ENCODE peak calls at places on chromosomes 2 and 18, in five cellular contexts. One of them, this sample, is unnamed. For H3K27me3, the result is how much of the 10 kb centered on the place peaks cover.

GRCh38 chr2:177164131-177164530 is 48.5 kb upstream of the HNRNPA3 start:
- DNase-seq in heart left ventricle: no peak
- DNase-seq in Peyer's patch: no peak
- DNase-seq in testis: no peak
- DNase-seq in psoas muscle: no peak
- DNase-seq in this sample: no peak

GRCh38 chr2:188580738-188581137 is 289.1 kb downstream of the GULP1 start:
- DNase-seq in heart left ventricle: no peak
- DNase-seq in Peyer's patch: no peak
- DNase-seq in testis: no peak
- DNase-seq in psoas muscle: no peak
- DNase-seq in this sample: no peak

GRCh38 chr2:240818543-240819403 is 1.2 kb downstream of the KIF1A start:
- DNase-seq in heart left ventricle: peak
- DNase-seq in Peyer's patch: no peak
- DNase-seq in testis: no peak
- DNase-seq in psoas muscle: peak
- DNase-seq in this sample: no peak

GRCh38 chr2:58710795-58711279 is 469.7 kb upstream of the FANCL start:
- DNase-seq in heart left ventricle: no peak
- DNase-seq in Peyer's patch: no peak
- DNase-seq in testis: no peak
- DNase-seq in psoas muscle: peak
- DNase-seq in this sample: no peak

GRCh38 chr18:26468931-26469340 is 79.4 kb downstream of the KCTD1 start:
- DNase-seq in heart left ventricle: no peak
- DNase-seq in Peyer's patch: no peak
- DNase-seq in testis: no peak
- DNase-seq in psoas muscle: no peak
- DNase-seq in this sample: no peak

GRCh38 chr2:74549685-74549971 is 4.1 kb downstream of the LOXL3 start:
- DNase-seq in heart left ventricle: no peak
- DNase-seq in Peyer's patch: no peak
- DNase-seq in testis: no peak
- DNase-seq in psoas muscle: no peak
- DNase-seq in this sample: no peak

GRCh38 chr2:102226612-102227351 is 40.0 kb downstream of the IL1RL2 start:
- DNase-seq in heart left ventricle: no peak
- DNase-seq in Peyer's patch: no peak
- DNase-seq in testis: no peak
- DNase-seq in psoas muscle: no peak
- DNase-seq in this sample: no peak

GRCh38 chr2:197300139-197300538 is 10.4 kb downstream of the ANKRD44 start:
- DNase-seq in heart left ventricle: no peak
- DNase-seq in Peyer's patch: no peak
- DNase-seq in testis: no peak
- DNase-seq in psoas muscle: no peak
- DNase-seq in this sample: no peak

GRCh38 chr2:96819101-96819875 is 3.2 kb downstream of the CNNM3 start:
- DNase-seq in heart left ventricle: peak
- DNase-seq in Peyer's patch: no peak
- DNase-seq in testis: no peak
- DNase-seq in psoas muscle: no peak
- DNase-seq in this sample: no peak

GRCh38 chr2:20050104-20050711 is 1.2 kb downstream of the LAPTM4A start:
- DNase-seq in heart left ventricle: no peak
- DNase-seq in Peyer's patch: peak
- DNase-seq in testis: peak
- DNase-seq in psoas muscle: no peak
- DNase-seq in this sample: no peak

GRCh38 chr2:83435989-83436388 is 1023.1 kb downstream of the SUCLG1 start:
- DNase-seq in heart left ventricle: no peak
- DNase-seq in Peyer's patch: no peak
- DNase-seq in testis: no peak
- DNase-seq in psoas muscle: no peak
- DNase-seq in this sample: no peak

GRCh38 chr2:121080013-121080772 is 204.8 kb downstream of the TFCP2L1 start:
- DNase-seq in heart left ventricle: no peak
- DNase-seq in Peyer's patch: no peak
- DNase-seq in testis: peak
- DNase-seq in psoas muscle: no peak
- DNase-seq in this sample: no peak

GRCh38 chr18:47490882-47491281 is 239.4 kb upstream of the SKOR2 start:
- DNase-seq in heart left ventricle: no peak
- DNase-seq in Peyer's patch: no peak
- DNase-seq in testis: no peak
- DNase-seq in psoas muscle: no peak
- DNase-seq in this sample: no peak

GRCh38 chr18:47492691-47493090 is 241.2 kb upstream of the SKOR2 start:
- DNase-seq in heart left ventricle: no peak
- DNase-seq in Peyer's patch: no peak
- DNase-seq in testis: no peak
- DNase-seq in psoas muscle: no peak
- DNase-seq in this sample: no peak
- TF ChIP-seq CTCF in heart left ventricle: no peak
- TF ChIP-seq CTCF in Peyer's patch: no peak
- TF ChIP-seq CTCF in testis: no peak
- TF ChIP-seq CTCF in psoas muscle: no peak
- TF ChIP-seq CTCF in this sample: no peak

DNA sequence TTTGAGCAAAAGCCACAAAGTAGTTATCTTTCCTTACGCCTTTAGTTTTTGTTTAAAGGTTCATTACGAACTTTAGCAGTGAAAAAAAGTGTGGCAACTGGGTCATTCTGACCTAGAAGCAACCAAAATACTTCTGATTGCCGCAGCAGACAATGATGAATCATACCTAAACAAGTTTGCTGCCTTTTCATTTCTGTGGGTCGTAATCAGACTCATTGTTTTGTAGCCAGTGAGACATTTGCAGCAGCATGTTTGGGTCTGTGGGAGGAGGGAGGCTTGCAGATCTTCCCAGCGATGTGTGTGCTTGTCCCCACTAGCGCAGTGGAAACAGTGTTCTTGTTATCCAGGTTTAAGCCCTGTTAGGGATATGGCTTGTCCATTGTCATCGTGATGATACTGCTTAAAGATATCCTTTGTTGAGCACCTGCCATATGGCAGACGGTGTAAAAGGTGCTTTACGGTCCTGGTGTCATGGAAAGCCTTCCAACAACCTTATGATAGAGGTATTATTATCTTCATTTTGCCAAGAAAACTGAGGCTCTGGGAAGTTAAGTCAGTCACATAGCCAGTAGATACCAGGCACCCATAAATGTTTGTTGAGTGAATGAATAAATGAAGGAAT is 1.3 kb upstream of the GREB1 start:
- DNase-seq in heart left ventricle: no peak
- DNase-seq in Peyer's patch: no peak
- DNase-seq in testis: peak
- DNase-seq in psoas muscle: no peak
- DNase-seq in this sample: no peak
- H3K27me3 ChIP-seq in heart left ventricle: under half
- H3K27me3 ChIP-seq in Peyer's patch: under half
- H3K27me3 ChIP-seq in testis: under half
- H3K27me3 ChIP-seq in psoas muscle: under half
- H3K27me3 ChIP-seq in this sample: under half

GRCh38 chr2:677056-677949 is at the start of gene TMEM18:
- DNase-seq in heart left ventricle: no peak
- DNase-seq in Peyer's patch: peak
- DNase-seq in testis: peak
- DNase-seq in psoas muscle: no peak
- DNase-seq in this sample: peak
- TF ChIP-seq CTCF in heart left ventricle: peak
- TF ChIP-seq CTCF in Peyer's patch: no peak
- TF ChIP-seq CTCF in testis: peak
- TF ChIP-seq CTCF in psoas muscle: no peak
- TF ChIP-seq CTCF in this sample: peak

DNA sequence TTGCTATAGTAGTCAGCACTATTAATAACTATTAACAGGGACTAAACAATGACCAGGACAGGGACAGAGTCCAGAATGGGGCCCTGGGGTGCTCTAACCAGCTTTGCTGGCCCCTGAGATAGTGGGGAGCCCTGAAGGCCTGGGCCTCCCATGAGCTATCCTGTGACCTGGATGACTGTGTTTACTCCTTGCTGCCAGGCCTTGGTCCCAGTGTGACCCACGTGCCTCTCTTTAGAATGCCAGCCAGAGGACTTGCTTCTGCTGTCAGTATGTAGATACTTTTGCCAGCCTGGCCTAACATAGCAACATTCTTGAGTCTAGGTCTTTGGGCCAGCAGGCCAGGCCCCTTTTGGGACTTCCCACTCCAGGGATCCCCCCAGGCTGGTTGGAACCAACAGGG is 11.4 kb downstream of the CDK5R2 start:
- DNase-seq in heart left ventricle: no peak
- DNase-seq in Peyer's patch: no peak
- DNase-seq in testis: no peak
- DNase-seq in psoas muscle: peak
- DNase-seq in this sample: no peak
- H3K27me3 ChIP-seq in heart left ventricle: half or more
- H3K27me3 ChIP-seq in Peyer's patch: under half
- H3K27me3 ChIP-seq in testis: under half
- H3K27me3 ChIP-seq in psoas muscle: under half
- H3K27me3 ChIP-seq in this sample: under half

DNA sequence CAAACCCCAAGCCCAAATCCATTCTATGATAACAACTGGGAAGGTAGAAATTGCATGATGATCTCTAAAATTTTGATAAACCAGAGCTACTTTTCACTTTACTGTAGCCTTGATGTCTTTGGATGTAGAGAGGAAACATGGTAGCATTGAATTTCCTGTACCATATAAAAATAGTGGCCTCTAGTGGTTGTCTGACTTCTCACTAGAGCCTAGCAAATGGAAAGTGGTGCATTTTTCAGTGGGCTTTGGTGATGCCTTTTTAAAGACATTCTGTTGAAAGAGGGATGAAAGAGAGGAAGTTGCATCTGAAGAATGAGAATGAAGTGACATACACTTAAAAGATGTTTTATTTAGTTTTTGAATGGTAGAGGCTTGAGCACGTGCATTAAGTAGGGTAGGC is 662.2 kb downstream of the XIRP2 start:
- DNase-seq in heart left ventricle: no peak
- DNase-seq in Peyer's patch: no peak
- DNase-seq in testis: no peak
- DNase-seq in psoas muscle: no peak
- DNase-seq in this sample: no peak
- TF ChIP-seq CTCF in heart left ventricle: no peak
- TF ChIP-seq CTCF in Peyer's patch: no peak
- TF ChIP-seq CTCF in testis: no peak
- TF ChIP-seq CTCF in psoas muscle: peak
- TF ChIP-seq CTCF in this sample: peak

GRCh38 chr2:23386422-23387220 is 1.6 kb downstream of the KLHL29 start:
- DNase-seq in heart left ventricle: no peak
- DNase-seq in Peyer's patch: peak
- DNase-seq in testis: peak
- DNase-seq in psoas muscle: peak
- DNase-seq in this sample: no peak

GRCh38 chr2:23385748-23386421 is 906 bp downstream of the KLHL29 start:
- DNase-seq in heart left ventricle: no peak
- DNase-seq in Peyer's patch: peak
- DNase-seq in testis: no peak
- DNase-seq in psoas muscle: no peak
- DNase-seq in this sample: no peak

GRCh38 chr2:23384551-23385349 is at the start of gene KLHL29:
- DNase-seq in heart left ventricle: peak
- DNase-seq in Peyer's patch: peak
- DNase-seq in testis: peak
- DNase-seq in psoas muscle: peak
- DNase-seq in this sample: no peak

GRCh38 chr2:23387221-23387550 is 2.2 kb downstream of the KLHL29 start:
- DNase-seq in heart left ventricle: no peak
- DNase-seq in Peyer's patch: no peak
- DNase-seq in testis: no peak
- DNase-seq in psoas muscle: no peak
- DNase-seq in this sample: no peak

DNA sequence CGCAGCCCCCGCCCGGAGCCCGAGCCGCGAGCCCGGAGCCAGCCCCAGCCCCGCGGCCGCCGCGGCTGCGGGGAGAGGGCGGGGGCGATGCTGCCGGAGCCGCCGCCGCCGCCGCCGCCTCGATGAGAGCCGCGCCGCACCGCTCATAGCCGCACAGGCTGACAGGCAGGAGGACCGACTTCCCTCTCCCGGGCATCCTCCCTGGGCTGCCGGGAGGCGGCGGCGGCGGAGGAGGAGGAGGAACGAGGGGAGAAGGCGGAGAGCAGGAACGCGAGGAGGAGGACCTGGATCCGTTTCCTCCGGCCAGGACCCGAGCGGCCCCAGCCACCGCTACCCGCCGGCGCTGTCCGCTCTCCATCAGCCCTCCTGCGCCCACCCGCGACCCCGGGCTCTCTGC is 370 bp downstream of the KLHL29 start:
- DNase-seq in heart left ventricle: peak
- DNase-seq in Peyer's patch: peak
- DNase-seq in testis: peak
- DNase-seq in psoas muscle: peak
- DNase-seq in this sample: no peak
- H3K27me3 ChIP-seq in heart left ventricle: under half
- H3K27me3 ChIP-seq in Peyer's patch: under half
- H3K27me3 ChIP-seq in testis: under half
- H3K27me3 ChIP-seq in psoas muscle: under half
- H3K27me3 ChIP-seq in this sample: under half

DNA sequence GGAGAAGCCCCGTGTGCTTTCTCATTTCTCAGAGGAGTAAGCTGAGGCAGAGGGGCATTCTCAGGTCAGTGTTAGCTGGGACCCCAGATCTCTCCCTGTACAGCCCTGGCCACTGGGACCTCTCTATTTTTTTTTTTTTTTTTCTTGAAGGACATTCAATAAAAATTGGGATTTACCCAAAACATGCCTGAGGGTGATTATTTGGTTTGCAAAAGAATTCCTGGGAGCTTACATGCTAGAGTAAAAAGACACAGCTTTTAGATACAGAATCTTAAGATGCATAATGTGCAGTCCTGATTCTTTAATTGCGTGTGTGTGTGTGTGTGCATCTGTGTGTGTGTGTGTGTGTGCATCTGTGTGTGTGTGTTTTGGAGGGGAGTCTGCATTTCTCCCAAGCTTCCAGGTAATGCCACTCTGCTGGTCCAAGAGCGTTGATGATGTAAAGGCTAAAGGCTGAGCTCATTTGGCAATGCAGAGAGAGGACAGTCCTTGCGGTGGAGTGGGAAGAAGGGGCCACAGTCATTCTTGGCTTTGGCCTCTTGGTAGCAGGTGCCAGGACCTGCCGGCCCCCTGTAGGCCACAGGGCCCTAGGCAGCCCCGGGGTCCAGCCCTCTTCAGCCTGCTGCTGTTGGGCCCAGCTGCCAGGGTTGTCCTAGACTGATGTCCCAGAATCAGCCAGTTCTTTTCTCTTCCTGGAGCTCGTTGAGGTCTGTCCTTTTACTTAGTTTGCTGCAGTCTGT is 74.1 kb upstream of the MCFD2 start:
- DNase-seq in heart left ventricle: no peak
- DNase-seq in Peyer's patch: no peak
- DNase-seq in testis: no peak
- DNase-seq in psoas muscle: no peak
- DNase-seq in this sample: no peak
- TF ChIP-seq CTCF in heart left ventricle: no peak
- TF ChIP-seq CTCF in Peyer's patch: no peak
- TF ChIP-seq CTCF in testis: no peak
- TF ChIP-seq CTCF in psoas muscle: no peak
- TF ChIP-seq CTCF in this sample: no peak

GRCh38 chr2:119483896-119484718 is 40.2 kb downstream of the SCTR start:
- DNase-seq in heart left ventricle: no peak
- DNase-seq in Peyer's patch: no peak
- DNase-seq in testis: no peak
- DNase-seq in psoas muscle: no peak
- DNase-seq in this sample: no peak
- H3K27me3 ChIP-seq in heart left ventricle: under half
- H3K27me3 ChIP-seq in Peyer's patch: under half
- H3K27me3 ChIP-seq in testis: under half
- H3K27me3 ChIP-seq in psoas muscle: under half
- H3K27me3 ChIP-seq in this sample: under half

This sample was measured in kidney epithelial cell.